ENCODE peak calls at places on chromosome 12, in eight cellular contexts. Q is GM23338, D is MM.1S, Y is HCT116, N is hepatocyte, F is SK-N-SH, E is PC-3, R is neural progenitor cell. H is an unnamed sample.

GRCh38 chr12:26318661-26319068 is 123.3 kb downstream of the SSPN start:
- DNase-seq in Y (no peak), R (no peak), E (peak), D (no peak), Q (no peak), F (no peak), N (peak), H (peak)

GRCh38 chr12:129873458-129873857 is 30.4 kb downstream of the TMEM132D start:
- DNase-seq in R (peak), F (no peak), E (no peak), Y (no peak), N (no peak), D (no peak), Q (no peak), H (no peak)

GRCh38 chr12:54641554-54641953 is 6.6 kb downstream of the DCD start:
- DNase-seq in R (no peak), N (no peak), D (no peak), E (no peak), F (no peak), Q (no peak), Y (no peak), H (peak)

GRCh38 chr12:12467701-12468218 is 94.9 kb downstream of the DUSP16 start:
- DNase-seq in E (no peak), D (no peak), R (no peak), N (no peak), F (no peak), Q (no peak), Y (no peak), H (no peak)

GRCh38 chr12:31745242-31745641 is 16.4 kb upstream of the AMN1 start:
- DNase-seq in E (no peak), Q (no peak), Y (no peak), F (no peak), D (no peak), R (no peak), N (no peak), H (no peak)

GRCh38 chr12:42385341-42385841 is 59.4 kb downstream of the PPHLN1 start:
- DNase-seq in E (no peak), Q (no peak), N (no peak), Y (no peak), D (no peak), R (no peak), F (no peak), H (no peak)

GRCh38 chr12:72035625-72036024 is 97.0 kb downstream of the TPH2 start:
- DNase-seq in Y (no peak), D (no peak), R (peak), N (no peak), F (no peak), Q (peak), E (no peak), H (no peak)

GRCh38 chr12:47785036-47785886 is 12.2 kb downstream of the SLC48A1 start:
- DNase-seq in F (no peak), R (no peak), Y (no peak), E (no peak), Q (no peak), D (no peak), N (no peak), H (no peak)

GRCh38 chr12:63220921-63221320 is 69.9 kb upstream of the AVPR1A start:
- DNase-seq in D (no peak), E (no peak), F (no peak), Q (no peak), Y (no peak), R (no peak), N (no peak), H (no peak)

GRCh38 chr12:115338566-115339294 is 654.8 kb upstream of the TBX3 start:
- DNase-seq in E (peak), Q (peak), F (no peak), N (no peak), Y (no peak), D (no peak), R (no peak), H (no peak)

GRCh38 chr12:115323223-115323905 is 639.4 kb upstream of the TBX3 start:
- DNase-seq in D (no peak), R (no peak), Y (no peak), F (no peak), E (peak), Q (no peak), N (no peak), H (no peak)

GRCh38 chr12:95516757-95517156 is 34.5 kb downstream of the USP44 start:
- DNase-seq in Q (no peak), R (no peak), F (no peak), D (no peak), N (no peak), Y (no peak), E (no peak), H (no peak)

GRCh38 chr12:124698211-124698997 is 131.0 kb upstream of the NCOR2 start:
- DNase-seq in R (no peak), Y (no peak), Q (no peak), E (no peak), F (no peak), N (no peak), D (no peak), H (no peak)

GRCh38 chr12:98513379-98514318 is 1.7 kb upstream of the TMPO start:
- DNase-seq in Q (no peak), N (no peak), R (no peak), D (no peak), F (no peak), Y (no peak), E (no peak), H (peak)

GRCh38 chr12:13534645-13535398 is 338.3 kb downstream of the EMP1 start:
- DNase-seq in F (peak), Y (peak), E (peak), R (peak), Q (peak), N (peak), D (peak), H (peak)

GRCh38 chr12:851343-851742 is 98.2 kb downstream of the RAD52 start:
- DNase-seq in Y (no peak), Q (no peak), F (no peak), D (no peak), E (no peak), N (no peak), R (no peak), H (no peak)
- H3K27ac ChIP-seq in Y (no peak), Q (no peak), F (peak), D (no peak), E (peak), N (peak), R (no peak), H (no peak)

DNA sequence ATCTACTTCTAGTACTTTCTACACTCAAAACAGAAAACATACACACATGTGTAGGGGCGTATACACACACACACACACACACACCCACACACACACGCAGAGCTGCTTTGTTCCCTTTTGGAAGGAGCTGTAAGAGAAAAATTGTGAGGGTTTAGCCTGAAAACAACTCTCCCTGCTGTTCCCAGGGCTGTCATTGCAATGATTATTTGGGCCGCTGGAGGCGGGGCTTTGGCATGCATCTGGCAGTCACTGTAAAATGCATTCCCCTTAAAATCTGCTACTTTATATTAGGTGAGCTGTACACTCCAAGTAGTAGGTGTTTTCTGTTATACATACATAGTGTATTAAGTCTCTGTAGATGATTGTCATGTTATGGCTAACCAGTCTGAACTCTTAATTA is 29.1 kb upstream of the SLC38A2 start:
- DNase-seq in Y (no peak), Q (peak), F (no peak), E (no peak), R (no peak), N (peak), D (no peak), H (no peak)
- TF ChIP-seq CTCF in Y (no peak), Q (peak), F (no peak), E (no peak), R (no peak), N (peak), D (no peak), H (no peak)

GRCh38 chr12:51371295-51371953 is 19.8 kb downstream of the GALNT6 start:
- DNase-seq in F (peak), R (peak), E (peak), Q (peak), D (no peak), N (peak), Y (peak), H (no peak)
- TF ChIP-seq EZH2phosphoT487 in F (no peak), R (peak), E (no peak), Q (no peak), D (no peak), N (no peak), Y (no peak), H (no peak)

DNA sequence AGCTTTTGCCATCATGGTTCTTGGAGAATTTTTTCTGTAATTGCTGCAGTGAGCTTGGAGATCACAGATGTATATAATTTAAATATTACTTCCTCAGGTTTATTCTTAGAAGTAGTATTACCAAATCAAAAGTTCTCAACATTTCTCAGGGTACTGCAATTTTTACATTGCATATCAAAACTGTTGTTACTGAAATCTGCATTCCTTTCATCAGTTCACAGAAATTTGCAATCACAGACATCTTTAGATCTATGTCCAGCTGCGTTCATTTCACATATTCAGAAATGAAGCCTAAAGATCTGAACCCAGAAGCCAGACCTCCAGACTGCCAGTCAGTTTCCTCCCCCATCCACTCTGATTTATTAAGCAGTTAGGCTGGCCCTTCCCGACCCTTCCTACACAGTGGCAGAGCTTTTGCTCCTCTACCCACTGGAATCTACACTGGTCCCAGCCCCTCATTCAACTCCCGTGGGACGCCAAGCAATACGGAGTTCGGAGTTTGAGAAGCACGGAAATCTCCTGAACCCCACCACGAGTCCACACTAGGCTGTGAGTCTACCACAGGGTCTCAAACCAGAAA is 18.1 kb upstream of the IFT81 start:
- DNase-seq in N (no peak), F (no peak), E (no peak), Q (no peak), D (no peak), Y (no peak), R (no peak), H (no peak)
- H3K27ac ChIP-seq in N (no peak), F (no peak), E (no peak), Q (no peak), D (no peak), Y (no peak), R (no peak), H (no peak)

DNA sequence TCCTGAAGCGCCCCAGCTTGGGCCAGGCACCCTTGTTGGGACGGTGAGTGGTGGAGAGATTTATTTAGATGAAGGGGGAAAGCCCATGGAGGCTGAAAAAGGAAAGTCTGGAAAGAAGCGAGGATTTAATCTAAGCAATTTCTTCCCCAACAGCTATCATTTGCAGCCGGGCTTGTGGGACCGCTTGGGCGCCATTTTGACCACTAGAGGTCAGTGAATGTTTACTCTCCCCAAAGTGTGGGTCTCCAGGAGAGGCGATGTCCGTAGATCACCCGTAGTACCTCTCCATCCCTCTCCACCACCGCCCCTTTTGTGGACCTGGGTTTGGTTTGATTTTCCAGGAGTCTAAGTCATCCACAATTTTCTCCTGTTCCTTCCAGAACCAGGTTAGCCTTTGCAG is 91.2 kb upstream of the PARP11 start:
- DNase-seq in D (peak), F (peak), N (no peak), E (no peak), Q (peak), Y (peak), R (peak), H (no peak)
- TF ChIP-seq CTCF in D (peak), F (peak), N (peak), E (peak), Q (peak), Y (peak), R (peak), H (peak)

GRCh38 chr12:70983692-70984091 is 63.2 kb upstream of the PTPRR start:
- DNase-seq in Q (peak), D (no peak), R (peak), Y (no peak), F (no peak), E (no peak), N (no peak), H (no peak)
- TF ChIP-seq EZH2phosphoT487 in Q (no peak), D (no peak), R (no peak), Y (no peak), F (no peak), E (no peak), N (no peak), H (no peak)

H was measured in OCI-LY7.